ENCODE peak calls at places on chromosomes 6 and 20, in ten cellular contexts. W is Peyer's patch, L is lower lobe of right lung, A is heart left ventricle, G is tibial nerve, F is IMR-90, Y is hepatocyte, P is pancreas, V is omental fat pad, H is endothelial cell of umbilical vein. J is an unnamed sample.

GRCh38 chr20:4932061-4932460 is 69.2 kb downstream of the SLC23A2 start:
- DNase-seq in P (no peak), V (no peak), H (no peak), L (no peak), W (no peak), F (peak), A (no peak), Y (no peak), G (no peak), J (no peak)

GRCh38 chr6:26205625-26206574 is 118.7 kb downstream of the HFE start:
- DNase-seq in F (peak), A (no peak), W (no peak), L (no peak), G (no peak), Y (no peak), V (no peak), P (no peak), H (peak), J (no peak)

GRCh38 chr6:108927927-108928326 is 79.7 kb downstream of the ARMC2 start:
- DNase-seq in V (no peak), G (no peak), F (no peak), W (no peak), A (no peak), L (no peak), H (no peak), Y (no peak), P (no peak), J (no peak)

GRCh38 chr20:58238490-58238889 is 10.0 kb upstream of the ANKRD60 start:
- DNase-seq in W (no peak), A (no peak), G (no peak), Y (no peak), V (no peak), F (no peak), P (no peak), H (no peak), L (no peak), J (no peak)

GRCh38 chr20:11247059-11247630 is 573.3 kb upstream of the JAG1 start:
- DNase-seq in W (no peak), L (no peak), A (no peak), V (no peak), P (no peak), Y (no peak), F (no peak), G (no peak), H (no peak), J (no peak)

GRCh38 chr20:19789009-19789408 is 31.0 kb downstream of the RIN2 start:
- DNase-seq in Y (no peak), L (no peak), G (no peak), H (no peak), V (no peak), W (no peak), A (no peak), P (no peak), F (no peak), J (no peak)

GRCh38 chr20:62409935-62410741 is 3.1 kb upstream of the CABLES2 start:
- DNase-seq in Y (peak), G (no peak), W (peak), V (no peak), H (peak), A (peak), F (no peak), P (peak), L (peak), J (peak)

GRCh38 chr20:63334356-63334755 is 26.8 kb downstream of the CHRNA4 start:
- DNase-seq in W (no peak), H (no peak), Y (no peak), P (no peak), G (no peak), L (no peak), F (no peak), V (no peak), A (peak), J (no peak)

GRCh38 chr20:42688576-42688975 is 501.1 kb downstream of the PTPRT start:
- DNase-seq in L (no peak), V (no peak), H (no peak), P (no peak), F (no peak), G (no peak), W (no peak), Y (peak), A (no peak), J (no peak)

GRCh38 chr6:166257911-166258318 is 50.3 kb downstream of the PRR18 start:
- DNase-seq in V (no peak), A (no peak), Y (no peak), F (no peak), G (no peak), P (no peak), H (no peak), L (no peak), W (no peak), J (peak)

GRCh38 chr6:166251655-166252054 is 56.5 kb downstream of the PRR18 start:
- DNase-seq in W (no peak), V (no peak), G (no peak), F (no peak), L (no peak), P (no peak), H (no peak), A (no peak), Y (no peak), J (no peak)

GRCh38 chr6:166251196-166251595 is 57.0 kb downstream of the PRR18 start:
- DNase-seq in V (no peak), P (no peak), W (no peak), A (no peak), Y (no peak), F (no peak), G (no peak), L (no peak), H (no peak), J (no peak)

GRCh38 chr6:166252601-166253000 is 55.6 kb downstream of the PRR18 start:
- DNase-seq in W (no peak), A (no peak), G (no peak), Y (no peak), F (no peak), L (no peak), V (no peak), H (no peak), P (no peak), J (no peak)

GRCh38 chr6:166253277-166254229 is 54.6 kb downstream of the PRR18 start:
- DNase-seq in W (peak), G (no peak), Y (peak), P (no peak), A (no peak), L (peak), V (no peak), F (no peak), H (no peak), J (peak)
- TF ChIP-seq CTCF in W (no peak), G (no peak), Y (no peak), P (no peak), A (no peak), L (no peak), V (no peak), F (no peak), H (no peak), J (no peak)

GRCh38 chr20:45247860-45248259 is 6.5 kb downstream of the SLPI start:
- DNase-seq in A (no peak), F (no peak), V (no peak), L (no peak), H (no peak), W (no peak), P (no peak), Y (no peak), G (no peak), J (no peak)
- TF ChIP-seq CTCF in A (no peak), F (no peak), V (no peak), L (no peak), H (no peak), W (no peak), P (no peak), Y (no peak), G (no peak), J (no peak)

GRCh38 chr6:16471898-16472297 is 233.5 kb downstream of the GMPR start:
- DNase-seq in Y (no peak), V (no peak), A (no peak), H (no peak), P (no peak), W (no peak), F (no peak), L (no peak), G (no peak), J (no peak)
- TF ChIP-seq CTCF in Y (no peak), V (no peak), A (no peak), H (no peak), P (no peak), W (no peak), F (no peak), L (no peak), G (no peak), J (no peak)

GRCh38 chr6:15248451-15249370 is 2.8 kb downstream of the JARID2 start:
- DNase-seq in A (peak), F (peak), G (peak), V (peak), H (peak), Y (peak), W (peak), P (peak), L (peak), J (peak)
- TF ChIP-seq CTCF in A (peak), F (peak), G (peak), V (no peak), H (no peak), Y (peak), W (peak), P (no peak), L (peak), J (no peak)

J was measured in activated CD8-positive, alpha-beta T cell treated with anti-CD3 and anti-CD28 coated beads for 36 hours.